ENCODE peak calls at places on chromosomes 16 and 17, in eight cellular contexts. M is CD8-positive, alpha-beta memory T cell; H is effector memory CD4-positive, alpha-beta T cell; R is mesenchymal stem cell; J is dorsolateral prefrontal cortex; Y is heart left ventricle; P is body of pancreas; K is CD8-positive, alpha-beta T cell. W is an unnamed sample.

GRCh38 chr16:35200662-35201061 is 1741.2 kb downstream of the TP53TG3F start:
- DNase-seq in Y (no peak), M (no peak), H (no peak), P (no peak), K (no peak), J (no peak), R (no peak), W (no peak)

GRCh38 chr17:82696916-82697807 is 1.3 kb downstream of the RAB40B start:
- DNase-seq in P (no peak), R (no peak), J (no peak), H (no peak), Y (no peak), M (no peak), K (no peak), W (no peak)

GRCh38 chr16:6218855-6219254 is 1113.8 kb upstream of the RBFOX1 start:
- DNase-seq in J (no peak), Y (no peak), P (no peak), R (no peak), H (no peak), K (no peak), M (no peak), W (no peak)

GRCh38 chr16:12706628-12707027 is 97.1 kb downstream of the CPPED1 start:
- DNase-seq in H (no peak), P (no peak), R (no peak), J (no peak), M (no peak), Y (no peak), K (no peak), W (no peak)

GRCh38 chr17:47872651-47873161 is 21.7 kb upstream of the SP6 start:
- DNase-seq in H (no peak), P (no peak), R (no peak), M (no peak), K (no peak), J (no peak), Y (no peak), W (no peak)

GRCh38 chr16:47854737-47855136 is 301.1 kb downstream of the ABCC12 start:
- DNase-seq in H (no peak), K (no peak), J (no peak), R (no peak), M (no peak), Y (no peak), P (no peak), W (no peak)

GRCh38 chr17:9928601-9929341 is 23.7 kb upstream of the RCVRN start:
- DNase-seq in Y (no peak), J (no peak), K (no peak), R (peak; percentile 95), P (peak; percentile 25), H (no peak), M (no peak), W (no peak)

GRCh38 chr16:9593440-9593839 is 502.0 kb downstream of the HAPSTR1 start:
- DNase-seq in M (no peak), K (no peak), H (no peak), Y (no peak), J (no peak), R (no peak), P (no peak), W (no peak)

GRCh38 chr17:72422505-72423285 is 301.9 kb downstream of the SOX9 start:
- DNase-seq in K (no peak), Y (peak; percentile 29), R (peak; percentile 99), M (no peak), P (peak; percentile 72), H (no peak), J (no peak), W (no peak)

GRCh38 chr17:48567209-48567608 is 10.9 kb downstream of the HOXB4 start:
- DNase-seq in Y (no peak), J (no peak), H (no peak), K (no peak), P (no peak), R (no peak), M (no peak), W (no peak)

GRCh38 chr16:57764006-57764340 is 28.4 kb downstream of the KATNB1 start:
- DNase-seq in Y (no peak), K (no peak), H (no peak), R (no peak), P (no peak), J (no peak), M (no peak), W (no peak)

GRCh38 chr17:47210105-47210504 is 957 bp downstream of the MYL4 start:
- DNase-seq in R (no peak), J (no peak), P (no peak), Y (no peak), H (no peak), K (no peak), M (no peak), W (no peak)

GRCh38 chr16:48244080-48244862 is at the start of gene LONP2:
- DNase-seq in Y (peak; percentile 93), R (peak; percentile 88), P (peak; percentile 92), J (peak; percentile 94), M (peak; percentile 90), K (peak; percentile 86), H (peak; percentile 77), W (peak; percentile 95)

GRCh38 chr16:89571636-89572035 is 3.9 kb upstream of the CPNE7 start:
- DNase-seq in J (no peak), H (no peak), K (no peak), M (no peak), P (no peak), R (no peak), Y (no peak), W (no peak)

DNA sequence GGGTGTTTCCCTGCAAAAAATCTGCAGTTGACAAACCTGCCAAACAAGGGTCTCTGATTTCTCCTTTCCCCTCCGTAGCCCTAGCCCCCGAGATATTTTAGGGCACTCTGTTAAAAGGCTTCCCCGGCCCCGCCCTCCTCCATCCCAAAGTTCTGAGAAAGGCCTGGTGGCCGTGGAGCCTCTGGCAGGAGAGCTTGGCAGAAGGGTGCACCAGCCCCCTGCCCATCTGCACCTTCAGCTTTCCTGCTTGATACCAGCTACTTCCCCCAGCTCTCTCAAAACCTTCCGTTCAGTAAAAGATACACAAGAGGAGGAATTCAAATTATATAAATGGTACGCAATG is 711 bp upstream of the CANT1 start:
- DNase-seq in M (no peak), H (no peak), J (peak; percentile 38), Y (no peak), P (no peak), R (no peak), K (no peak), W (no peak)
- H3K27ac ChIP-seq in M (peak overlapping the region; percentile 88), H (peak overlapping the region; percentile 86), J (peak overlapping the region; percentile 93), Y (peak overlapping the region; percentile 75), P (peak overlapping the region; percentile 85), R (no peak overlapping the region), K (peak overlapping the region; percentile 75), W (peak overlapping the region; percentile 82)

GRCh38 chr17:27573548-27573947 is 57.4 kb upstream of the LGALS9 start:
- DNase-seq in H (no peak), J (no peak), M (no peak), Y (no peak), K (no peak), R (no peak), P (no peak), W (no peak)
- H3K27ac ChIP-seq in H (no peak overlapping the region), J (no peak overlapping the region), M (peak overlapping the region; percentile 40), Y (no peak overlapping the region), K (no peak overlapping the region), R (no peak overlapping the region), P (peak overlapping the region; percentile 85), W (no peak overlapping the region)

DNA sequence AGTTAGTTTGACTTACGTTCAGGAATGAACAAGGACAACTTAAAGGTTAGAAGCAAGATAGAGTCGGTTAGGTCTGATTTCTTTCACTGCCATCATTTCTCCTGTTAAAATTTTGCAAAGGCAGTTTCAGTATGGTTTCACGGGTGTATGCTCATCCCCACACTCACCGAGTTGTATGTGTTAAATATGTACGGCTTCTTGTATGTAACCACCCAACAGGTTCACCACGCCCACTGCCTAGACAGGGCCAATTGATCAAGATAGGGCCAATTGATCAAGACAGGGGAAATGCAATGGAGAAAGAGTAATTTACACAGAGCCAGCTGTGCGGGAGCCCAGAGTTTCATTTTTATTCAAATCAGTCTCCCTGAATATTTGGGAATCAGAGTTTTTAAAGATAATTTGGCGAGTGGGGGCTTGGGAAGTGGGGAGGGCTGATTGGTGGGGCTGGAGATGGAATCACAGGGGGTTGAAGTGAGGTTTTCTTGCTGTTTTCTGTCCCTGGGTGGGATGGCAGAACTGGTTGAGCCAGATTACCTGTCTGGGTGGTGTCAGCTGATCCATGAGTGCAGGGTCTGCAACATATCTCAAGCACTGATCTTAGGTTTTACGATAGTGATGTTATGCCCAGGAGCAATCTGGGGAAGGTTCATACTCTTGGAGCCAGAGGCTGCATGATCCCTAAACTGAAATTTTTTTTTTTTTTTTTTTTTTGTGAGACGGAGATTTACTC is 62.4 kb upstream of the PLCG2 start:
- DNase-seq in H (no peak), J (no peak), P (no peak), K (no peak), M (peak; percentile 28), R (no peak), Y (no peak), W (no peak)
- H3K27ac ChIP-seq in H (no peak overlapping the region), J (no peak overlapping the region), P (no peak overlapping the region), K (no peak overlapping the region), M (no peak overlapping the region), R (no peak overlapping the region), Y (no peak overlapping the region), W (no peak overlapping the region)

DNA sequence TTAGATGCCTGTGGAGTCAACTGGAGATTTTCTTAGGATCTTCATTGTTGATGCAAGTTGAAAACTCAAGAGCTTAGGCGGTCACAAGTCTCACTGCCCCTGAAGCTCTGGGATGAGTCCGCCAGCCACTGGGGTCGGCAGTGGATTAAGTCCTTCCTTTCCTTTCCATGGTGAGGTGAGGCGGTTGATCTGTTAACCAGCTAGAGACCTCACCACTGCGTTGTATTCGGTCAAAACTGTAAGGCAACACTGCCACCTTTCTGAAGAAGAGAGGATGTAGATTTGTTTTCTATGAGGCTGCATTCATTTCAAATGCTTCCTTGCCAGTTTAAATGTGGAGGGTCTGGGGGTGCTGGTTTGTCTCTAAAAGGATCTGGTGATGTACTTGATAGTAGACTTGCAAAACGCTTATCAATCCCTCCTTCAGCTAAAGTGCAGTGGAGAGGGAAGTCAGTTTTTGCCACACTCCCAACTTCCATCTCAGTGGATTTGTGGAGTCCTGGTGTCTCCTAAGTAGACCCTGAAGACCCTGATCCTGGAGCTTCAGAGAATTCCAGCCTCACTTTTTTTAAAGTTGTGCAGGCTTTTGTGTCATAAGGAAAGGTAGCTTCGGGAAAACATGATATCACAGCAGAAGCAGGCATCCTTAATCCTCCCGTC is 1.7 kb downstream of the MYOCD start:
- DNase-seq in R (peak; percentile 77), J (no peak), K (no peak), H (no peak), Y (peak; percentile 56), P (peak; percentile 15), M (no peak), W (no peak)
- H3K27ac ChIP-seq in R (no peak overlapping the region), J (no peak overlapping the region), K (no peak overlapping the region), H (no peak overlapping the region), Y (peak overlapping the region; percentile 89), P (no peak overlapping the region), M (no peak overlapping the region), W (no peak overlapping the region)

W was measured in adrenal gland.